ENCODE peak calls at places on chromosomes 2 and 18, in ten cellular contexts. J, W, K, V, B, O, C, Z, G and U are unnamed samples.

GRCh38 chr2:165294912-165295311 is 55.7 kb downstream of the SCN2A start:
- DNase-seq in V (no peak), O (no peak), K (no peak), W (no peak), B (no peak), G (no peak), Z (no peak), C (no peak), J (no peak), U (no peak)

GRCh38 chr2:206241767-206242166 is 32.7 kb upstream of the ZDBF2 start:
- DNase-seq in W (no peak), O (no peak), G (no peak), Z (no peak), K (no peak), J (no peak), B (no peak), C (no peak), V (no peak), U (no peak)

GRCh38 chr2:28366496-28367282 is 26.0 kb upstream of the FOSL2 start:
- DNase-seq in W (no peak), Z (no peak), O (no peak), J (no peak), G (no peak), K (no peak), B (no peak), V (peak), C (peak), U (peak)

GRCh38 chr2:130930740-130931659 is 94.3 kb downstream of the ARHGEF4 start:
- DNase-seq in J (no peak), G (no peak), C (no peak), O (no peak), K (no peak), W (no peak), Z (no peak), V (no peak), B (no peak), U (no peak)

GRCh38 chr2:234952270-234953115 is 676 bp downstream of the SH3BP4 start:
- DNase-seq in C (no peak), W (peak), Z (peak), K (no peak), J (no peak), O (no peak), G (peak), V (peak), B (peak), U (peak)

GRCh38 chr18:55522011-55522410 is 66.0 kb downstream of the TCF4 start:
- DNase-seq in W (no peak), O (no peak), C (peak), B (peak), V (no peak), G (peak), J (peak), K (no peak), Z (no peak), U (peak)

GRCh38 chr2:36655456-36655855 is 41.1 kb upstream of the VIT start:
- DNase-seq in B (no peak), G (no peak), O (no peak), W (no peak), K (no peak), C (no peak), V (no peak), Z (no peak), J (no peak), U (no peak)

GRCh38 chr18:41266616-41267015 is 688.4 kb upstream of the PIK3C3 start:
- DNase-seq in G (no peak), V (no peak), Z (no peak), J (no peak), K (no peak), O (no peak), B (no peak), C (no peak), W (no peak), U (no peak)

GRCh38 chr2:149729575-149729974 is 142.0 kb upstream of the MMADHC start:
- DNase-seq in B (no peak), V (no peak), K (no peak), J (no peak), Z (no peak), G (no peak), C (no peak), O (no peak), W (no peak), U (no peak)

GRCh38 chr2:74708883-74709282 is 54.8 kb downstream of the SEMA4F start:
- DNase-seq in J (no peak), K (peak), G (no peak), Z (no peak), B (no peak), O (no peak), V (no peak), W (no peak), C (no peak), U (no peak)

GRCh38 chr2:44668336-44668735 is 273.2 kb upstream of the SIX3 start:
- DNase-seq in J (no peak), K (no peak), Z (no peak), G (no peak), V (no peak), W (no peak), B (peak), C (peak), O (peak), U (no peak)

GRCh38 chr18:50218432-50219197 is 23.7 kb upstream of the MYO5B start:
- DNase-seq in J (peak), O (peak), V (peak), B (peak), C (peak), Z (no peak), W (no peak), K (no peak), G (peak), U (peak)

GRCh38 chr2:72916743-72917137 is 579 bp upstream of the EMX1 start:
- DNase-seq in V (no peak), Z (peak), K (no peak), J (no peak), G (peak), W (no peak), O (peak), C (no peak), B (no peak), U (no peak)

GRCh38 chr18:55779461-55779710 is 191.4 kb upstream of the TCF4 start:
- DNase-seq in G (peak), C (no peak), B (no peak), W (no peak), O (no peak), K (no peak), Z (no peak), V (no peak), J (no peak), U (peak)

GRCh38 chr2:38037757-38038615 is 38.0 kb downstream of the CYP1B1 start:
- DNase-seq in J (peak), W (peak), C (peak), B (no peak), G (peak), V (no peak), K (no peak), O (peak), Z (no peak), U (no peak)
- TF ChIP-seq CTCF in J (peak), W (no peak), C (peak), B (no peak), G (no peak), V (no peak), K (peak), O (peak), Z (no peak), U (no peak)

GRCh38 chr2:25298776-25299431 is 42.8 kb downstream of the DNMT3A start:
- DNase-seq in C (no peak), O (no peak), G (no peak), V (no peak), W (no peak), J (no peak), K (no peak), Z (no peak), B (no peak), U (no peak)

GRCh38 chr2:25295654-25296053 is 46.1 kb downstream of the DNMT3A start:
- DNase-seq in V (no peak), W (no peak), O (no peak), C (no peak), K (no peak), J (no peak), Z (no peak), G (no peak), B (no peak), U (no peak)

GRCh38 chr2:25294573-25295462 is 46.9 kb downstream of the DNMT3A start:
- DNase-seq in Z (peak), V (peak), W (peak), G (no peak), B (peak), J (no peak), O (peak), C (no peak), K (no peak), U (peak)

GRCh38 chr2:25300001-25300400 is 41.7 kb downstream of the DNMT3A start:
- DNase-seq in Z (no peak), K (no peak), C (no peak), O (no peak), J (no peak), V (no peak), G (no peak), B (no peak), W (no peak), U (no peak)

DNA sequence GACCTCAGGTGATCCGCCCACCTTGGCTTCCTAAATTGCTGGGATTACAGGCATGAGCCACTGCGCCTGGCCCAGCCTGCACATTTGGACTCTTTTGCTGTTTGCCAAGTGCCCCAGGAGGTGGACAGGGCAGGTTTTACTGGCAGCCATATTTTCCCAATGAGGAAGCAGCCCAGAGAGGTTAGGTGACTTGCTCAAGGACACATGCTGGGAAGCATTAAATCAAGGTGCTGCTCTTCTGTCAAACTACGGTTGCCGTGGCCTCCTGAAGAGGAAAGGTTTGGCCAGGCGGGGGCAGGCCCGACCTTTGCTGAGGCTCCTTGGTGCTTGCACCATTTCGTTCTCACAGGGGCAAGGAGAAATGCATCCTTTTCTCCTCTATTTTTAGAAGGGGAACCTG is 44.0 kb downstream of the DNMT3A start:
- DNase-seq in J (no peak), Z (no peak), G (peak), K (no peak), W (no peak), O (no peak), V (no peak), B (no peak), C (peak), U (no peak)
- TF ChIP-seq CTCF in J (no peak), Z (no peak), G (no peak), K (peak), W (no peak), O (no peak), V (no peak), B (no peak), C (peak), U (peak)

GRCh38 chr2:209817818-209818420 is 46.3 kb downstream of the UNC80 start:
- DNase-seq in O (no peak), J (no peak), B (no peak), W (no peak), Z (no peak), V (no peak), C (no peak), K (no peak), G (peak), U (no peak)
- TF ChIP-seq CTCF in O (no peak), J (no peak), B (no peak), W (no peak), Z (no peak), V (no peak), C (no peak), K (no peak), G (no peak), U (no peak)

DNA sequence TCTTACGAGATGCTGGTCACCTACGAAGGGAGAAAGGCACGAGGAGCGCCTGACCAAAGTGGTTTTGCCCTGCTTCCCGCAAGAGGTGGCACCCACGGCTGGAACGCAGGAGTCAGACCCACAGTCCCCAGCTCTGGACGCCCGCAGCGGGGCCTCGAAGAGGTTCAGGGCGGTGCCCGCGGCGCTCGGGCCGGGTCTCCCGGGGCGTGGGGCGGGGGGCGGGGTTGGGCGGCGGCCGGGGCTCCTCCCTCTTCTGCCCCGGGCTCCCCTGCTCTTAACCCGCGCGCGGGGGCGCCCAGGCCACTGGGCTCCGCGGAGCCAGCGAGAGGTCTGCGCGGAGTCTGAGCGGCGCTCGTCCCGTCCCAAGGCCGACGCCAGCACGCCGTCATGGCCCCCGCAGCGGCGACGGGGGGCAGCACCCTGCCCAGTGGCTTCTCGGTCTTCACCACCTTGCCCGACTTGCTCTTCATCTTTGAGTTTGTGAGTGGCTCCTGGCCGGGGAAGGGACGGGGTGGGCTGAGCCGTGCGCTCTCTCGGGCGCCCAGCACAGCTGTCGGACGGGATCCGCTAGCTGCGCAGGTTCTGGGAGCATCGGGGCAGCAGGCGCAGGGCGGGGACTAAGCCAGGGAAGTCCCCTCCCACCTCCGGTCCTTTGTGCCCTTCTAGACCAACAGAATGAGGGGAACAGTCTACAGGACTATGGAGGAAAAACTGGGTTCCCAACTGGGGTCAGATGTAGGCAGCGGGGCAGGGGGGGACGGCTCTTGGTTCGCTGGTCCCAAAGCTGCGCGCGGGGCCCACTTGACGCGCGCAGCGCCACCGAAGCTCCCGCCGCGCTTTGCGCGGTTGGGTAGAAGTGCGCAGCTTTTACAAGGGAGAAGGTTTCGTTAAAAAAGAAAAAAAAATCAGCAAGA is at the start of gene MAL:
- DNase-seq in C (no peak), B (peak), V (peak), O (peak), G (peak), J (no peak), W (peak), Z (no peak), K (no peak), U (no peak)
- TF ChIP-seq CTCF in C (no peak), B (no peak), V (no peak), O (no peak), G (no peak), J (no peak), W (no peak), Z (no peak), K (no peak), U (no peak)

GRCh38 chr2:230940476-230940815 is 15.4 kb upstream of the GPR55 start:
- DNase-seq in C (no peak), G (no peak), W (no peak), O (no peak), K (no peak), B (no peak), Z (no peak), J (no peak), V (no peak), U (no peak)

GRCh38 chr2:230942920-230943896 is 18.2 kb upstream of the GPR55 start:
- DNase-seq in G (no peak), O (peak), V (peak), J (peak), B (no peak), Z (no peak), K (no peak), C (peak), W (no peak), U (peak)

GRCh38 chr2:230944123-230944653 is 19.1 kb upstream of the GPR55 start:
- DNase-seq in W (no peak), K (no peak), Z (no peak), G (no peak), O (peak), J (peak), V (peak), C (no peak), B (no peak), U (no peak)

GRCh38 chr2:230941202-230942180 is 16.4 kb upstream of the GPR55 start:
- DNase-seq in Z (no peak), B (no peak), O (no peak), K (no peak), J (no peak), G (no peak), V (peak), W (no peak), C (no peak), U (no peak)

GRCh38 chr2:230942371-230942770 is 17.3 kb upstream of the GPR55 start:
- DNase-seq in Z (no peak), B (no peak), W (no peak), V (peak), K (no peak), O (peak), J (no peak), C (peak), G (no peak), U (no peak)
- TF ChIP-seq CTCF in Z (no peak), B (no peak), W (no peak), V (no peak), K (no peak), O (peak), J (peak), C (peak), G (no peak), U (no peak)

DNA sequence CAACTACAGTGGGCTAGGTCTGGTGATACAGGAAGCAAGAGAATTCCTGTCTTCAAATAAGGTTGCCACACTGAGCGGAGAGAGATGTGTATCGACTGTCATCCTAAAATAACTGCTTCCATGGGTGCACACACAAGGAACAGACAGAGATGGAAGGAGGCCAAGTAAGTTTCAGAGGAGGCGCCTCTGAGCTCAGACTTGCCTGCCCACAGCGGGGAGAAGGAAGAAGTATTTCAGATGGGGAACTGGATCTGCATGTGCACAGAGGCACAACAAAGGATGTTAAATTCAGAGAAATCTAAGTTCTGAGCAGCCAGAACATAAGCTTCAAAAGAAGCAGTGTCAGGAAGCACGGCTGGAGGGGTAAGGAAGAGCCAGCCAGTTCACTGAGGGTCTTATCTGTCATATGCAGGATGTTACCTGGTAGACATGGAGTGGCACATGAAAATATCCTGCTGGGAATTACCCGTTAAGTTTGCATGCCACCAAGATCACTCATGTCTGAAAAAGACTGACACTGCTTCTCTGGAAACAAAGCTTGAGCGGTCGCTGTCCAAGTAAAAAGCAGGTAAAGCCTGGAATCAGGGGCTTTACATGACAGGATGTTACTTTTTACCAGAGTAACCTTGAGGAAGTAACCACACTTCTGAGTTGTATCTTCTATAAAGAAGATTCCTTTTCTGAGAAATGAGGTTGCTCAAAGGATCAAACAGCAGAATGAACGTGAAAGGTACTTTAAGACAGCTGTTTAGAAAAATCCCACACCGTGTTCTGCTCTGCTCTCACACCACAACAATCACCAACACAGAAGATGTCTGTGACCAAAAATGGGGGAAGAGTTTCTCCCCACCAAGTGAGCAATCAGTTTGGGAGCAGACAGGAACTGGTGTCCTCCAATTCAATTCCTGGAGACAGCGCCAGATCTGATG is 260.2 kb downstream of the NBAS start:
- DNase-seq in B (no peak), G (no peak), V (no peak), J (no peak), O (no peak), W (no peak), C (no peak), K (no peak), Z (no peak), U (no peak)
- TF ChIP-seq CTCF in B (no peak), G (no peak), V (no peak), J (no peak), O (no peak), W (no peak), C (no peak), K (no peak), Z (no peak), U (no peak)

GRCh38 chr2:203928849-203929248 is 7.7 kb upstream of the ICOS start:
- DNase-seq in K (no peak), O (no peak), Z (no peak), G (no peak), C (no peak), B (no peak), V (no peak), J (no peak), W (no peak), U (peak)
- TF ChIP-seq CTCF in K (peak), O (peak), Z (peak), G (no peak), C (peak), B (peak), V (no peak), J (peak), W (no peak), U (peak)

GRCh38 chr2:232537499-232537898 is 2.0 kb upstream of the CHRNG start:
- DNase-seq in V (peak), W (no peak), G (no peak), C (no peak), Z (no peak), B (no peak), K (no peak), O (no peak), J (no peak), U (no peak)

GRCh38 chr2:232538671-232539070 is 821 bp upstream of the CHRNG start:
- DNase-seq in G (no peak), C (no peak), V (peak), B (no peak), W (no peak), O (no peak), Z (no peak), J (no peak), K (no peak), U (no peak)

GRCh38 chr2:232535761-232536530 is 3.5 kb upstream of the CHRNG start:
- DNase-seq in B (no peak), K (no peak), J (no peak), O (no peak), W (no peak), C (no peak), V (no peak), G (no peak), Z (peak), U (no peak)

GRCh38 chr2:232534940-232535735 is 4.4 kb upstream of the CHRNG start:
- DNase-seq in C (no peak), B (no peak), J (no peak), O (peak), Z (no peak), V (no peak), W (peak), G (no peak), K (no peak), U (no peak)

DNA sequence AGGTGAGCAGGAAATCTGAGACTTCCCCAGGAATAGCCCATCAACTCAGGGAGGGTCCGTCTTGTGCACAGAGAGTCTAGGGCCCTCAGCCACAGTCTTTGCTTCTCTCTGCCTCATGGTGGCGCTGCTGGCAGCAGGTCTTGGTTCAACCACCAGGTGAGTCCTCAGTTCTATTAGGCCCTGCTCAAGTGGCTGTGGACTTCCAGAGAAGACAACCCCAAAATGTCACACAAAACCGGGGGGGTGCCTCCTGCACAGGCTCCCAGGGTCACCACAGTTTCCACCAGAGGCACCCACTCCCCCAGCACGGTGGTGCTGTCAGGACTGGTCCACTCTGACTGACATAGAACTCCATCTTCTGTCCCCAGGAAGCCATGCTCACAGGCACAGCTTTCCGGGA is 2.4 kb upstream of the CHRNG start:
- DNase-seq in V (no peak), J (no peak), W (no peak), O (peak), C (peak), K (no peak), G (peak), Z (no peak), B (peak), U (no peak)
- TF ChIP-seq CTCF in V (peak), J (peak), W (peak), O (no peak), C (peak), K (peak), G (peak), Z (no peak), B (peak), U (peak)